ENCODE peak calls at places on chromosomes 1 and 21, in seven cellular contexts. B is uterus, W is GM12891, N is NB4, S is HCT116, P is thyroid gland, Q is heart left ventricle. F is an unnamed sample.

GRCh38 chr21:44757731-44758130 is 43.9 kb downstream of the UBE2G2 start:
- DNase-seq in B (no peak), Q (no peak), S (no peak), N (no peak), P (no peak), W (no peak), F (no peak)

GRCh38 chr1:71522721-71523120 is 441.9 kb upstream of the ZRANB2 start:
- DNase-seq in N (no peak), S (no peak), P (no peak), B (no peak), W (no peak), Q (no peak), F (no peak)

GRCh38 chr21:28235169-28235892 is 757.3 kb downstream of the LTN1 start:
- DNase-seq in W (no peak), N (peak), Q (no peak), P (no peak), S (no peak), B (no peak), F (no peak)

GRCh38 chr1:32349211-32349708 is 13.0 kb downstream of the FAM229A start:
- DNase-seq in P (no peak), N (peak), B (no peak), S (no peak), W (no peak), Q (peak), F (peak)

GRCh38 chr1:157040802-157041201 is 4.7 kb downstream of the ARHGEF11 start:
- DNase-seq in W (no peak), S (no peak), P (no peak), Q (no peak), B (no peak), N (no peak), F (no peak)

GRCh38 chr1:241828576-241828975 is 19.4 kb upstream of the EXO1 start:
- DNase-seq in W (no peak), N (no peak), P (no peak), Q (no peak), B (no peak), S (no peak), F (no peak)

GRCh38 chr1:66253330-66253921 is 280.5 kb upstream of the SGIP1 start:
- DNase-seq in B (no peak), Q (no peak), P (no peak), W (no peak), S (peak), N (peak), F (no peak)

GRCh38 chr1:2014726-2015382 is 4.3 kb upstream of the GABRD start:
- DNase-seq in W (no peak), S (no peak), P (no peak), N (no peak), B (no peak), Q (no peak), F (peak)

GRCh38 chr1:23537296-23537993 is 6.4 kb upstream of the E2F2 start:
- DNase-seq in Q (no peak), P (no peak), N (no peak), B (no peak), W (no peak), S (no peak), F (no peak)

GRCh38 chr1:64073705-64074104 is 129.7 kb upstream of the UBE2U start:
- DNase-seq in W (no peak), Q (no peak), N (no peak), P (no peak), S (no peak), B (no peak), F (no peak)

GRCh38 chr1:60657926-60658325 is 424.4 kb upstream of the NFIA start:
- DNase-seq in P (no peak), S (no peak), B (no peak), N (no peak), W (no peak), Q (no peak), F (no peak)

GRCh38 chr1:51331206-51332100 is 1.1 kb upstream of the TTC39A start:
- DNase-seq in Q (no peak), P (peak), N (peak), W (peak), B (no peak), S (peak), F (peak)

GRCh38 chr21:41368361-41369104 is 6.7 kb downstream of the MX2 start:
- DNase-seq in B (no peak), P (no peak), W (no peak), S (no peak), N (no peak), Q (peak), F (no peak)

GRCh38 chr1:13593511-13594131 is 10.0 kb downstream of the PDPN start:
- DNase-seq in S (no peak), N (no peak), Q (no peak), B (peak), P (peak), W (no peak), F (no peak)

GRCh38 chr21:39481886-39482285 is 30.1 kb downstream of the SH3BGR start:
- DNase-seq in B (no peak), W (no peak), N (no peak), P (no peak), S (no peak), Q (no peak), F (no peak)

GRCh38 chr1:53574621-53575020 is 115.4 kb downstream of the DMRTB1 start:
- DNase-seq in Q (peak), N (no peak), B (peak), W (no peak), S (no peak), P (no peak), F (no peak)

GRCh38 chr21:32800056-32800455 is 28.5 kb upstream of the PAXBP1 start:
- DNase-seq in B (no peak), Q (no peak), S (no peak), P (no peak), W (no peak), N (no peak), F (no peak)
- TF ChIP-seq POLR2A in B (no peak), Q (no peak), S (no peak), P (no peak), W (no peak), N (no peak), F (no peak)

DNA sequence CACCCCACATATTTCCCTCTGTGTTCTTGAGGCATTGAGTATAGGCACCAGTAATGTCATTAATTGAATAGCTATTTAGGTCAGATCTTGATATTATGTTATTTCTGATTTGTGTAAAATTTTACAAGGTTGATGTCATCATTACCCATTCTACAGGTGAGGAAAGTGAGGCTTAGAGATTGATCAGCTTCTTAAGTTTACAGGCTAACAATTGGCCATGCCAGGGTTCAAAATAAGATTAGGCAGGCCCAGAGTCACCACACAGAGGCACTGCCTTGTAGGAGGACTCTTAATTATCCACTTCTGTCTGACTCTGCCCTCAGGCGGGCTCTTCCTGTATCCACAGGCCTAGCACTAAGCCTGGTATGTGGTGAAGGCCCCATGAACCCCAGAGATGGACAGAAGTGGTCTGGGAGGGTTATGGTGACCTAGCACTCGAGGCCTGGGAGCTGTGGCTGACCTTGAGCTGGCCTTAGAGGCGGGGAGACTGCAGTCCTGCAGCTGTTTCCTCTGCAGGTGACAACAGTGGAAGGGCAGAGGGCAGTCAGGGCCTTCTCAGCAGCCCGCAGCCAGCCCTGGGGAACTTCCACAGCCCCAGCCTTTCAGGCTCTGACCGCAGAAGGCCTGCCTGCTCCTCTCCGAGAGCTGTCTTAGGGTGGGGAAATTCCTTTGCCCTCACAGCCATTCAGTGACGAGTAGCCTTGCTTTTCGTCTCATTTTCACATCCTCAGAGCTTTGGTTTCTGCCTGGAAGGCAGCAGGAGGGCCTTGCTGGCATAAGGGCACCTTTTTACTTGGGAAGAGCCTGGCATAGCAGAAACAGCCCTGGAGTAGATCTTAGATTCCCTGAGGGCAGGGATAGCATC is 12.2 kb downstream of the ZDHHC18 start:
- DNase-seq in Q (peak), P (no peak), W (peak), N (no peak), B (no peak), S (no peak), F (no peak)
- TF ChIP-seq POLR2A in Q (no peak), P (no peak), W (no peak), N (no peak), B (no peak), S (no peak), F (no peak)

GRCh38 chr1:163320891-163321290 is 863 bp upstream of the NUF2 start:
- DNase-seq in P (no peak), W (no peak), B (no peak), Q (no peak), S (no peak), N (no peak), F (no peak)

GRCh38 chr1:163315773-163316374 is 5.9 kb upstream of the NUF2 start:
- DNase-seq in S (no peak), N (peak), Q (no peak), W (no peak), P (no peak), B (peak), F (no peak)

GRCh38 chr1:163321311-163322305 is at the start of gene NUF2:
- DNase-seq in S (peak), P (peak), N (peak), B (peak), W (peak), Q (peak), F (peak)
- TF ChIP-seq POLR2A in S (peak), P (no peak), N (peak), B (peak), W (peak), Q (no peak), F (peak)

DNA sequence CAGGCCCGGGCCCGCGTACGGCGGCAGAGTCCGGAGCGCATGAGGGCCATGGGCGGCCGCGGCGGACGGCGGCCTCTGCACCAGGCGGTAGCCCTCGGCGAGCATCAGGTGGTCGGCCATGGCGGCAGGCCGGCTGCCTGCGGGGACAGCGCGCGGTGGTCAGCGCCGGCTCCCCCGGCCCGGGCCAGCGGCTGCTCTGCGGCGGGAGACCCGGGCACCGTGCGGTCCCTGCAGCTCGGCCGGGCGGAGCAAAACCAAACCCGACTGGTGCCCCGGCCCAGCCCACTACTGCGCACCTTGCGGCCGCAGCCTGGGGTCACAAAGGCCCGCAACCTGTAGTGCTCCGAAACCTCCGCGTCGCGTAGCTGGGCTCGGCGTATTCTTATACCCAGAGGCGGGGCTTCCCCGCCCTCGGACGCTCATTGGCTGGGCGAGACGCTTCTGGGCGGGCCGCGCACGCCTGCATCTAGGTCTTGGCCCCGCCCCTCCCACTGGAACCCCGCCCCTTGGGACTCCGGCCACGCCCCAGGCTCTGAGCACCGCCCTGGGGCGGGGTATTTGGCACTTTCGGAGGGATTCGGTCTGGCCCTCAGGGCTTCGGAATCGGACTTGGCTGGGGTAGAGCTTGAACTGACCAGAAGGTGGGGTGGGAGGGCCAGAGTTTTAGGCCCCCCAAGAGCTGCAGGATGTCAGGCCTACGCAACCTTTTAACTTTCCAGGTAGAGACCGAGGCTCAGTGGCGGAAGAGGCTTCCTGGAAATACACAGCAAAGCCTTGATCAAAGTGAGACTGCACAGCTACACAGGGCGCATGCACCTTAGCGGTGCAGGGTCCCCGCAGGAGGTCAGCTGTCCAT is at the start of gene CITED4:
- DNase-seq in Q (peak), W (peak), S (peak), B (peak), P (peak), N (peak), F (peak)
- TF ChIP-seq POLR2A in Q (peak), W (no peak), S (no peak), B (peak), P (peak), N (peak), F (peak)

GRCh38 chr1:229624906-229625871 is 733 bp downstream of the TAF5L start:
- DNase-seq in Q (peak), P (peak), S (no peak), B (peak), W (peak), N (peak), F (peak)

GRCh38 chr1:229624521-229624905 is 1.4 kb downstream of the TAF5L start:
- DNase-seq in Q (no peak), W (no peak), P (no peak), N (no peak), B (no peak), S (no peak), F (no peak)

GRCh38 chr1:229623838-229624237 is 2.1 kb downstream of the TAF5L start:
- DNase-seq in S (no peak), W (no peak), Q (no peak), P (no peak), B (no peak), N (no peak), F (no peak)

GRCh38 chr1:229627003-229627402 is 956 bp downstream of the URB2 start:
- DNase-seq in P (no peak), N (no peak), S (no peak), Q (no peak), W (no peak), B (no peak), F (peak)

DNA sequence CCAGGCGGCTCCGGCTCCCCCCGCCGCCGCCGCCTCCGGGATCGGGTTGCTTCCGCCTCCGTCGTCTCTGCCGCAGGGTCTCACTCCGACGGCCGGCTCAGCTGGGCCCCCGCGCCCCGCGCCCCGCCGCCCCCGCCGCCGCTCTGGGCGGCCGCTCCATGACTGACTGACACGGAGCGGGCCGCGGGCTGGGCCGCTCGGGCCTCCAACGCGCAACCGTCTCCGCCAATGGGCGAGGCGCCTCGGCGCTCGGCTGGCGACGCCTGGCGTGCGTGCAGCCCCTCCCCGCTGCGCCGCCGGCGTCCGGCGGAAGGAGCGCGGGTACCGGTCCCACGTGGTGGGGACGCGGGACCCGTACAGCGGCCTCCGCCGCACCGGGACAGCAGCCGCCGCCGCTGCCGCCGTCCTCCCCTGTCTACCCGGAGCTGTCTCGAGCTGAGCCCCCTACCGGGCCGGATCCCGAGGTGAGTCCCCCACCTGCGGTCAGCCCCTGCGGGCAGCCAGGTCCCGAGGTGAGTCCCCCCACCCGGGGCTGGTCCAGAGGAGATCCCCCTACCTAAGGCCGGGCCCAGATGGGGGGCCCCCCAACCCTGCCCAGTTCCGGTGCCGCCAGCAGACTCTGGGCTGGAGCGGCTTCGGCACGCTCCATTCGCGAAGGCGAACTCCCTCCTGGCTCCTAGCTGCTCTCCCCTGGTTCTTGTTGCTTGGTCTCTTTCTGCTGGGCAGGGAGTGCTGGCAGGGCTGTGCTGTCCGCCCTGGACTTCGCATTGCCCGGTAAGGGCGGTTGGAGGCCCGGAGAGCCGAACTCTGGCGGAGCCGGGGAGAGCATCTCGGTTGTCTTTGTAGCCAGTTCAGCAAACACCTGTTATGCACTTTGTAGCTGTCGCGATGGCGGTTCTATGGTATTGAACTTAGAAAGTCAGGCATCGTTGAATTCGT is at the start of the genes TAF5L and URB2:
- DNase-seq in B (peak), Q (peak), P (peak), S (peak), W (peak), N (peak), F (peak)
- TF ChIP-seq POLR2A in B (no peak), Q (no peak), P (no peak), S (no peak), W (peak), N (peak), F (peak)

DNA sequence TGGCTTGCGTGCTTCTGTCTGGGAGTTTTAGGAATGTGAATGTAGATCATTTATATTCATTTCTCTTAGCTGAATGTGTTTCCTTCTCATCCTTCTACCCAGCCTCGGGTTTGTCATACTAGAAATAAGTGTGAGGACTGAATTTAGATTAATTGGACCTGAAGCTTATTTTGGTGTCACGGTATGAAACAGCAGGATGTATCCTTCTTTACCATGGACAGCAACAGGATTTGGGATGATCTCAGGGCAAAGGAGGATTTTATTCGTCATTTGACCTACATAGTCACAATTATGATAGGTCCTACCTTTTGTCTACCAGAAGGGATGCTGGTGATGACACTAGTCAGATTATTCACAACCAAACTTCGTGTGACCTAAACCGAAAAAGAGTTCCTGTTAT is 127.4 kb downstream of the FMN2 start:
- DNase-seq in Q (no peak), S (no peak), N (no peak), P (no peak), W (no peak), B (no peak), F (no peak)
- TF ChIP-seq POLR2A in Q (no peak), S (no peak), N (no peak), P (no peak), W (no peak), B (no peak), F (no peak)

GRCh38 chr1:19468397-19468956 is 16.9 kb downstream of the CAPZB start:
- DNase-seq in Q (no peak), S (no peak), P (no peak), W (no peak), N (peak), B (no peak), F (no peak)
- TF ChIP-seq POLR2A in Q (no peak), S (no peak), P (no peak), W (no peak), N (no peak), B (no peak), F (no peak)

GRCh38 chr1:94247146-94248094 is 10.0 kb upstream of the ARHGAP29 start:
- DNase-seq in W (peak), Q (peak), N (peak), B (peak), P (peak), S (peak), F (no peak)
- TF ChIP-seq POLR2A in W (no peak), Q (no peak), N (no peak), B (peak), P (peak), S (peak), F (peak)

F was measured in H54.